ENCODE peak calls at places on chromosome 6, in nine cellular contexts. One of them, this sample, is unnamed.

GRCh38 chr6:5078121-5078695 is 6.9 kb upstream of the PPP1R3G start:
- DNase-seq in heart left ventricle: no peak
- DNase-seq in cardiac muscle cell: no peak
- DNase-seq in choroid plexus epithelial cell: no peak
- DNase-seq in AG09309: no peak
- DNase-seq in K562: peak
- DNase-seq in hepatocyte: no peak
- DNase-seq in uterus: no peak
- DNase-seq in neural progenitor cell: no peak
- DNase-seq in this sample: no peak

GRCh38 chr6:133707456-133707855 is 181.5 kb upstream of the TCF21 start:
- DNase-seq in K562: no peak
- DNase-seq in cardiac muscle cell: no peak
- DNase-seq in AG09309: peak
- DNase-seq in heart left ventricle: no peak
- DNase-seq in neural progenitor cell: peak
- DNase-seq in choroid plexus epithelial cell: peak
- DNase-seq in hepatocyte: no peak
- DNase-seq in uterus: no peak
- DNase-seq in this sample: peak

GRCh38 chr6:143236151-143236788 is 175.6 kb downstream of the AIG1 start:
- DNase-seq in cardiac muscle cell: no peak
- DNase-seq in choroid plexus epithelial cell: peak
- DNase-seq in neural progenitor cell: no peak
- DNase-seq in hepatocyte: no peak
- DNase-seq in uterus: no peak
- DNase-seq in AG09309: peak
- DNase-seq in K562: no peak
- DNase-seq in heart left ventricle: no peak
- DNase-seq in this sample: no peak

GRCh38 chr6:15522856-15523529 is 139.8 kb downstream of the DTNBP1 start:
- DNase-seq in AG09309: no peak
- DNase-seq in heart left ventricle: no peak
- DNase-seq in neural progenitor cell: no peak
- DNase-seq in K562: no peak
- DNase-seq in cardiac muscle cell: no peak
- DNase-seq in uterus: no peak
- DNase-seq in choroid plexus epithelial cell: no peak
- DNase-seq in hepatocyte: no peak
- DNase-seq in this sample: no peak

GRCh38 chr6:89987140-89987539 is 92.9 kb downstream of the GJA10 start:
- DNase-seq in neural progenitor cell: no peak
- DNase-seq in heart left ventricle: no peak
- DNase-seq in hepatocyte: no peak
- DNase-seq in choroid plexus epithelial cell: no peak
- DNase-seq in uterus: no peak
- DNase-seq in AG09309: no peak
- DNase-seq in cardiac muscle cell: no peak
- DNase-seq in K562: no peak
- DNase-seq in this sample: no peak

GRCh38 chr6:166996406-166996805 is 2.8 kb upstream of the CEP43 start:
- DNase-seq in hepatocyte: peak
- DNase-seq in AG09309: no peak
- DNase-seq in K562: no peak
- DNase-seq in uterus: no peak
- DNase-seq in cardiac muscle cell: no peak
- DNase-seq in choroid plexus epithelial cell: peak
- DNase-seq in heart left ventricle: no peak
- DNase-seq in neural progenitor cell: no peak
- DNase-seq in this sample: peak

GRCh38 chr6:31945154-31945506 is 765 bp upstream of the CFB start:
- DNase-seq in neural progenitor cell: no peak
- DNase-seq in AG09309: no peak
- DNase-seq in K562: no peak
- DNase-seq in cardiac muscle cell: no peak
- DNase-seq in uterus: no peak
- DNase-seq in choroid plexus epithelial cell: no peak
- DNase-seq in heart left ventricle: no peak
- DNase-seq in hepatocyte: no peak
- DNase-seq in this sample: no peak

GRCh38 chr6:170037541-170038250 is 253.2 kb downstream of the DLL1 start:
- DNase-seq in uterus: peak
- DNase-seq in choroid plexus epithelial cell: no peak
- DNase-seq in hepatocyte: no peak
- DNase-seq in K562: no peak
- DNase-seq in neural progenitor cell: no peak
- DNase-seq in heart left ventricle: peak
- DNase-seq in cardiac muscle cell: no peak
- DNase-seq in AG09309: no peak
- DNase-seq in this sample: no peak

GRCh38 chr6:46993846-46994245 is 48.3 kb downstream of the ADGRF1 start:
- DNase-seq in hepatocyte: no peak
- DNase-seq in K562: no peak
- DNase-seq in cardiac muscle cell: no peak
- DNase-seq in choroid plexus epithelial cell: peak
- DNase-seq in neural progenitor cell: no peak
- DNase-seq in AG09309: peak
- DNase-seq in heart left ventricle: no peak
- DNase-seq in uterus: no peak
- DNase-seq in this sample: peak

GRCh38 chr6:117624869-117625481 is 22.7 kb upstream of the GOPC start:
- DNase-seq in K562: no peak
- DNase-seq in hepatocyte: no peak
- DNase-seq in heart left ventricle: no peak
- DNase-seq in cardiac muscle cell: peak
- DNase-seq in AG09309: no peak
- DNase-seq in neural progenitor cell: peak
- DNase-seq in uterus: no peak
- DNase-seq in choroid plexus epithelial cell: no peak
- DNase-seq in this sample: no peak

GRCh38 chr6:36463686-36464085 is 20.9 kb downstream of the KCTD20 start:
- DNase-seq in choroid plexus epithelial cell: peak
- DNase-seq in hepatocyte: no peak
- DNase-seq in cardiac muscle cell: no peak
- DNase-seq in heart left ventricle: no peak
- DNase-seq in uterus: no peak
- DNase-seq in AG09309: peak
- DNase-seq in neural progenitor cell: no peak
- DNase-seq in K562: no peak
- DNase-seq in this sample: peak

GRCh38 chr6:138403324-138403800 is 661 bp upstream of the HEBP2 start:
- DNase-seq in choroid plexus epithelial cell: peak
- DNase-seq in K562: peak
- DNase-seq in AG09309: no peak
- DNase-seq in uterus: peak
- DNase-seq in heart left ventricle: peak
- DNase-seq in cardiac muscle cell: peak
- DNase-seq in neural progenitor cell: peak
- DNase-seq in hepatocyte: peak
- DNase-seq in this sample: peak

GRCh38 chr6:170017603-170018274 is 266.3 kb downstream of the ERMARD start:
- DNase-seq in cardiac muscle cell: no peak
- DNase-seq in K562: no peak
- DNase-seq in AG09309: no peak
- DNase-seq in hepatocyte: no peak
- DNase-seq in uterus: no peak
- DNase-seq in neural progenitor cell: no peak
- DNase-seq in choroid plexus epithelial cell: no peak
- DNase-seq in heart left ventricle: no peak
- DNase-seq in this sample: no peak

DNA sequence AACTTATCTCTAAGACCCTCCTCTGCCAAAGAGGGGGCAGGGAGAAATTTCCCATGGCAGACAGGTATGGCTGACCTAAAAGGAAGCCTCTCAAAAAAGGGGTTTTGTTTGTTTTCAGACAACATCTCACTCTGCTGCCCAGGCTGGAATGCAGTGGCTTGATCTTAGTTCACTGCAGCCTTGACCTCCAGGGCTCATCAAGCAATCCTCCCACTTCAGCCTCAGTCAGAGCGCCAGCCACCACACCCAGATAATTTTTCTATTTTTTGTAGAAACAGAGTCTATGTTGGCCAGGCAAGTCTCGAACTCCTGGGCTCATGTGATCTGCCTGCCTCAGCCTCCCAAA is 3.8 kb downstream of the EZR start:
- DNase-seq in hepatocyte: no peak
- DNase-seq in uterus: no peak
- DNase-seq in neural progenitor cell: no peak
- DNase-seq in K562: no peak
- DNase-seq in choroid plexus epithelial cell: no peak
- DNase-seq in AG09309: no peak
- DNase-seq in cardiac muscle cell: no peak
- DNase-seq in heart left ventricle: no peak
- DNase-seq in this sample: no peak
- H3K4me3 ChIP-seq in hepatocyte: peak
- H3K4me3 ChIP-seq in uterus: no peak
- H3K4me3 ChIP-seq in neural progenitor cell: no peak
- H3K4me3 ChIP-seq in K562: no peak
- H3K4me3 ChIP-seq in choroid plexus epithelial cell: no peak
- H3K4me3 ChIP-seq in AG09309: no peak
- H3K4me3 ChIP-seq in cardiac muscle cell: peak
- H3K4me3 ChIP-seq in heart left ventricle: peak
- H3K4me3 ChIP-seq in this sample: no peak

DNA sequence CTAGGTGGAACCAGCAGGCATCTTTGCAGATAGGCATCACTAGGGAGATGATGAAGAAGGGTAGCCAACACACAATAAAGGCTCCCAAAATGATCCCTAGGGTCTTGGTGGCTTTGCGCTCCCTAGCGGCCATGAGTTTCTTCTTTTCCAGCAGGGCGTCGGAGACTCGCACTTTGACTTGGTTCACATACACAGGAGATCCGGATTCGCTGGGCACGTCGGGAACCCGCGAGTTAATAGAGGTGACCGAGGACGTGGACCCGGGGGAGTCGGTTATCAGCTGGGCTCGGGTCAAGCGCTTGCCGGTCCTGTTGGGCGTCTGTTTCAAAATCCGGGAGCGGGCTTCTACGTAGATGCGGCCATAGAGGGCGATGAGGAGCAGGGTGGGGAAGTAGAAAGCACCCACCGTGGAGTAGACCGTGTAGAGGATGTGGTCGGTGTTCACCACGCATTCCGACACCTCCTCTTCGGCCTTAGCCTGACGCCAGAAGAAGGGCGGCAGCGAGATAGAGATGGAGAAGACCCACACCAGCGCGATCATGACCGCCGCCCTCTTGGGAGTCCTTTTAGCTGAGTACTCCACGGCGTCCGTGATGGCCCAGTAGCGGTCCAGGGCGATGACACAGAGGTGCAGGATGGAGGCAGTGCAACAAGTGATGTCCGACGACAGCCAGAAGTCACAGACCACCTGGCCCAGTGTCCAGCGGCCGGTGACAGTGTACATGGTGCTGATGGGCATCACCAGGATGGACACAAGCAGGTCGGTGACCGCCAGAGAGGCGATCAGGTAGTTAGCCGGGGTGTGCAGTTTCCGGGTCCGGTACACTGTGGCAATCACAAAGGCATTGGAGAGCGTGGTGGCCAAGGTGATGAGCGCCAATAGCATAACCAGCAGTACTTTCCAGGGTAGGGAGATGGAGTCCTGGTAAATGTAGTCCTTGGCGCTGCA is 658 bp downstream of the HTR1B start:
- DNase-seq in uterus: no peak
- DNase-seq in K562: no peak
- DNase-seq in cardiac muscle cell: peak
- DNase-seq in hepatocyte: peak
- DNase-seq in AG09309: no peak
- DNase-seq in neural progenitor cell: peak
- DNase-seq in choroid plexus epithelial cell: peak
- DNase-seq in heart left ventricle: no peak
- DNase-seq in this sample: no peak
- TF ChIP-seq CTCF in uterus: no peak
- TF ChIP-seq CTCF in K562: no peak
- TF ChIP-seq CTCF in cardiac muscle cell: peak
- TF ChIP-seq CTCF in hepatocyte: peak
- TF ChIP-seq CTCF in AG09309: peak
- TF ChIP-seq CTCF in neural progenitor cell: peak
- TF ChIP-seq CTCF in choroid plexus epithelial cell: peak
- TF ChIP-seq CTCF in heart left ventricle: no peak
- TF ChIP-seq CTCF in this sample: peak

DNA sequence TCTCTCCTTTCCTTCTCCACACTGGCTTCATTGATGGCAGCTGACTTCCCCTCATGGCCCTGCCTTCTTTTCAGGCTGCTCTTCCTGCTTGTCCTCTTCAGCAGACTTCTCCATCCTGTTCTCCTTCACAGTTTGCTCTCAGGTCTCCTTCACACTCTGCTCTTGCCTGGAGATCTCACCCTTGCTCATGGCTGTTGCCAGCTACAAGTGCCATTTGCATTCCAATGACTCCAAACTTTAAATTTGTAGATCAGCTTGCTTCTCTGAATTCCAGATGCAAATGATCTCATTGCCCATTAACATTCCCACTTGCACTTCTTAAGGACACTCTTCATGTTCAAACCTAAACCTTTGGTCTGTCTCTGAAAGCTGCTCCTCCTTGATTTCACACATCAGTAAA is 343.0 kb downstream of the QKI start:
- DNase-seq in uterus: no peak
- DNase-seq in AG09309: no peak
- DNase-seq in choroid plexus epithelial cell: no peak
- DNase-seq in neural progenitor cell: no peak
- DNase-seq in cardiac muscle cell: no peak
- DNase-seq in heart left ventricle: no peak
- DNase-seq in hepatocyte: no peak
- DNase-seq in K562: no peak
- DNase-seq in this sample: no peak
- H3K4me3 ChIP-seq in uterus: no peak
- H3K4me3 ChIP-seq in AG09309: no peak
- H3K4me3 ChIP-seq in choroid plexus epithelial cell: no peak
- H3K4me3 ChIP-seq in neural progenitor cell: no peak
- H3K4me3 ChIP-seq in cardiac muscle cell: no peak
- H3K4me3 ChIP-seq in heart left ventricle: no peak
- H3K4me3 ChIP-seq in hepatocyte: no peak
- H3K4me3 ChIP-seq in K562: no peak
- H3K4me3 ChIP-seq in this sample: no peak

GRCh38 chr6:44053106-44053756 is 74.0 kb downstream of the MRPL14 start:
- DNase-seq in AG09309: no peak
- DNase-seq in K562: no peak
- DNase-seq in cardiac muscle cell: no peak
- DNase-seq in heart left ventricle: no peak
- DNase-seq in neural progenitor cell: no peak
- DNase-seq in uterus: no peak
- DNase-seq in hepatocyte: no peak
- DNase-seq in choroid plexus epithelial cell: no peak
- DNase-seq in this sample: no peak

GRCh38 chr6:44051516-44051915 is 75.7 kb downstream of the MRPL14 start:
- DNase-seq in AG09309: no peak
- DNase-seq in heart left ventricle: no peak
- DNase-seq in choroid plexus epithelial cell: peak
- DNase-seq in neural progenitor cell: no peak
- DNase-seq in hepatocyte: peak
- DNase-seq in K562: no peak
- DNase-seq in uterus: peak
- DNase-seq in cardiac muscle cell: no peak
- DNase-seq in this sample: peak

GRCh38 chr6:44050872-44051421 is 76.3 kb downstream of the MRPL14 start:
- DNase-seq in cardiac muscle cell: no peak
- DNase-seq in heart left ventricle: no peak
- DNase-seq in uterus: no peak
- DNase-seq in AG09309: no peak
- DNase-seq in neural progenitor cell: no peak
- DNase-seq in K562: no peak
- DNase-seq in hepatocyte: no peak
- DNase-seq in choroid plexus epithelial cell: no peak
- DNase-seq in this sample: no peak

GRCh38 chr6:44053760-44054556 is 73.3 kb downstream of the MRPL14 start:
- DNase-seq in cardiac muscle cell: peak
- DNase-seq in hepatocyte: no peak
- DNase-seq in neural progenitor cell: no peak
- DNase-seq in uterus: no peak
- DNase-seq in heart left ventricle: no peak
- DNase-seq in K562: no peak
- DNase-seq in AG09309: peak
- DNase-seq in choroid plexus epithelial cell: no peak
- DNase-seq in this sample: peak

GRCh38 chr6:44052419-44053011 is 74.7 kb downstream of the MRPL14 start:
- DNase-seq in uterus: no peak
- DNase-seq in hepatocyte: no peak
- DNase-seq in K562: peak
- DNase-seq in AG09309: peak
- DNase-seq in choroid plexus epithelial cell: peak
- DNase-seq in neural progenitor cell: peak
- DNase-seq in cardiac muscle cell: no peak
- DNase-seq in heart left ventricle: no peak
- DNase-seq in this sample: peak
- TF ChIP-seq CTCF in uterus: no peak
- TF ChIP-seq CTCF in hepatocyte: no peak
- TF ChIP-seq CTCF in K562: no peak
- TF ChIP-seq CTCF in AG09309: no peak
- TF ChIP-seq CTCF in choroid plexus epithelial cell: peak
- TF ChIP-seq CTCF in neural progenitor cell: no peak
- TF ChIP-seq CTCF in cardiac muscle cell: peak
- TF ChIP-seq CTCF in heart left ventricle: no peak
- TF ChIP-seq CTCF in this sample: peak